ENCODE peak calls at places on chromosomes 12 and 14, in nine cellular contexts. F is T-helper 2 cell; L is stimulated activated naive B cell treated with anti-CD40 and anti-IgM and Interleukin-4, amounts not matched to agents 10 μg/mL and 1 μg/mL and 100 μg/mL, for 72 hours; E is activated T-cell treated with anti-CD3 and anti-CD28 coated beads for 1 hour; Q is NCI-H510A treated with DMSO at 0.1 percent for 48 hours; R is Jurkat, Clone E6-1; I is CD8-positive, alpha-beta memory T cell; C is stimulated activated naive CD4-positive, alpha-beta T cell; D is left kidney. M is an unnamed sample.

GRCh38 chr12:100503228-100503628 is 29.6 kb downstream of the NR1H4 start:
- DNase-seq in F (no peak), L (no peak), E (no peak), Q (no peak), R (no peak), I (no peak), C (no peak), D (peak), M (no peak)

GRCh38 chr12:51000245-51000644 is 25.9 kb downstream of the SLC11A2 start:
- DNase-seq in F (no peak), L (no peak), E (no peak), Q (no peak), R (no peak), I (no peak), C (no peak), D (no peak), M (no peak)

GRCh38 chr12:87848248-87848868 is 180.8 kb downstream of the C12orf50 start:
- DNase-seq in F (peak), L (no peak), E (no peak), Q (peak), R (peak), I (no peak), C (peak), D (peak), M (no peak)

GRCh38 chr12:120162763-120163162 is 31.8 kb downstream of the GCN1 start:
- DNase-seq in F (no peak), L (no peak), E (no peak), Q (no peak), R (no peak), I (no peak), C (no peak), D (no peak), M (no peak)

GRCh38 chr14:49770212-49770817 is 2.4 kb downstream of the KLHDC2 start:
- DNase-seq in F (no peak), L (no peak), E (no peak), Q (peak), R (no peak), I (no peak), C (no peak), D (peak), M (no peak)

GRCh38 chr12:6030081-6030480 is 85.0 kb upstream of the ANO2 start:
- DNase-seq in F (no peak), L (no peak), E (no peak), Q (no peak), R (no peak), I (no peak), C (no peak), D (no peak), M (no peak)

GRCh38 chr14:26841361-26841760 is 243.5 kb upstream of the NOVA1 start:
- DNase-seq in F (no peak), L (no peak), E (no peak), Q (no peak), R (no peak), I (no peak), C (no peak), D (no peak), M (no peak)

GRCh38 chr14:70976591-70976990 is 69.3 kb downstream of the PCNX1 start:
- DNase-seq in F (no peak), L (no peak), E (no peak), Q (no peak), R (no peak), I (no peak), C (no peak), D (no peak), M (no peak)

GRCh38 chr12:51379571-51379970 is 11.6 kb downstream of the GALNT6 start:
- DNase-seq in F (no peak), L (no peak), E (no peak), Q (no peak), R (no peak), I (no peak), C (no peak), D (no peak), M (no peak)

GRCh38 chr12:47852096-47852571 is 32.4 kb upstream of the HDAC7 start:
- DNase-seq in F (no peak), L (no peak), E (no peak), Q (no peak), R (no peak), I (no peak), C (no peak), D (peak), M (no peak)

GRCh38 chr14:49879683-49880204 is 13.1 kb upstream of the ARF6 start:
- DNase-seq in F (peak), L (peak), E (no peak), Q (peak), R (peak), I (no peak), C (peak), D (peak), M (no peak)

GRCh38 chr12:116266631-116267349 is 10.7 kb downstream of the MED13L start:
- DNase-seq in F (no peak), L (no peak), E (no peak), Q (no peak), R (no peak), I (no peak), C (no peak), D (no peak), M (no peak)

GRCh38 chr12:124518051-124518932 is 49.1 kb downstream of the NCOR2 start:
- DNase-seq in F (no peak), L (no peak), E (no peak), Q (peak), R (no peak), I (no peak), C (no peak), D (peak), M (peak)

GRCh38 chr12:120468846-120469449 is 600 bp downstream of the SRSF9 start:
- DNase-seq in F (no peak), L (no peak), E (peak), Q (no peak), R (no peak), I (no peak), C (peak), D (peak), M (no peak)

GRCh38 chr12:52404951-52405350 is 1.2 kb downstream of the KRT82 start:
- DNase-seq in F (no peak), L (no peak), E (no peak), Q (no peak), R (no peak), I (no peak), C (no peak), D (no peak), M (no peak)

GRCh38 chr12:80553316-80553715 is 109.3 kb downstream of the PTPRQ start:
- DNase-seq in F (no peak), L (no peak), E (no peak), Q (no peak), R (no peak), I (no peak), C (no peak), D (no peak), M (no peak)

GRCh38 chr12:30197392-30198047 is 413.8 kb upstream of the TMTC1 start:
- DNase-seq in F (no peak), L (no peak), E (no peak), Q (no peak), R (no peak), I (no peak), C (no peak), D (no peak), M (no peak)

GRCh38 chr14:56338674-56339073 is 220.5 kb downstream of the PELI2 start:
- DNase-seq in F (no peak), L (no peak), E (no peak), Q (peak), R (no peak), I (no peak), C (no peak), D (no peak), M (no peak)

GRCh38 chr12:93358821-93359220 is 18.9 kb upstream of the NUDT4 start:
- DNase-seq in F (no peak), L (no peak), E (no peak), Q (no peak), R (no peak), I (no peak), C (no peak), D (no peak), M (no peak)

GRCh38 chr14:70856851-70857498 is 47.7 kb upstream of the MAP3K9 start:
- DNase-seq in F (peak), L (no peak), E (no peak), Q (no peak), R (no peak), I (no peak), C (no peak), D (no peak), M (no peak)

GRCh38 chr12:101042211-101042610 is 167.8 kb downstream of the SLC5A8 start:
- DNase-seq in F (no peak), L (no peak), E (no peak), Q (peak), R (no peak), I (no peak), C (no peak), D (no peak), M (no peak)